ENCODE peak calls at places on chromosomes 16 and 17, in five cellular contexts. V, K, Z, P and W are unnamed samples.

GRCh38 chr17:58317421-58318064 is 11.1 kb downstream of the TSPOAP1 start:
- DNase-seq in P (peak; percentile 55), Z (peak; percentile 32), K (peak; percentile 83), V (no peak), W (no peak)

GRCh38 chr16:71249399-71249798 is 18.9 kb upstream of the HYDIN start:
- DNase-seq in V (no peak), P (no peak), Z (no peak), K (peak; percentile 57), W (no peak)

GRCh38 chr17:7046127-7046724 is 2.3 kb upstream of the SLC16A11 start:
- DNase-seq in Z (no peak), K (peak; percentile 81), V (no peak), P (peak; percentile 30), W (no peak)

GRCh38 chr17:69709441-69709840 is 294.9 kb downstream of the MAP2K6 start:
- DNase-seq in V (no peak), K (no peak), Z (no peak), P (no peak), W (no peak)

GRCh38 chr17:78163881-78164747 is 4.3 kb upstream of the SYNGR2 start:
- DNase-seq in Z (no peak), K (no peak), P (no peak), V (no peak), W (no peak)

GRCh38 chr17:81196505-81197408 is 26.0 kb downstream of the CEP131 start:
- DNase-seq in K (no peak), P (no peak), V (no peak), Z (no peak), W (no peak)

GRCh38 chr17:38637951-38638350 is 32.2 kb upstream of the SRCIN1 start:
- DNase-seq in K (peak; percentile 17), P (no peak), V (no peak), Z (no peak), W (no peak)

GRCh38 chr16:26525856-26526255 is 540.9 kb upstream of the C16orf82 start:
- DNase-seq in Z (no peak), K (no peak), V (no peak), P (no peak), W (no peak)

GRCh38 chr16:51818342-51818944 is 667.4 kb upstream of the SALL1 start:
- DNase-seq in K (peak; percentile 64), P (no peak), V (peak; percentile 19), Z (peak; percentile 40), W (no peak)

GRCh38 chr16:49557070-49557446 is 183.5 kb downstream of the C16orf78 start:
- DNase-seq in K (peak; percentile 74), P (no peak), V (no peak), Z (no peak), W (no peak)

DNA sequence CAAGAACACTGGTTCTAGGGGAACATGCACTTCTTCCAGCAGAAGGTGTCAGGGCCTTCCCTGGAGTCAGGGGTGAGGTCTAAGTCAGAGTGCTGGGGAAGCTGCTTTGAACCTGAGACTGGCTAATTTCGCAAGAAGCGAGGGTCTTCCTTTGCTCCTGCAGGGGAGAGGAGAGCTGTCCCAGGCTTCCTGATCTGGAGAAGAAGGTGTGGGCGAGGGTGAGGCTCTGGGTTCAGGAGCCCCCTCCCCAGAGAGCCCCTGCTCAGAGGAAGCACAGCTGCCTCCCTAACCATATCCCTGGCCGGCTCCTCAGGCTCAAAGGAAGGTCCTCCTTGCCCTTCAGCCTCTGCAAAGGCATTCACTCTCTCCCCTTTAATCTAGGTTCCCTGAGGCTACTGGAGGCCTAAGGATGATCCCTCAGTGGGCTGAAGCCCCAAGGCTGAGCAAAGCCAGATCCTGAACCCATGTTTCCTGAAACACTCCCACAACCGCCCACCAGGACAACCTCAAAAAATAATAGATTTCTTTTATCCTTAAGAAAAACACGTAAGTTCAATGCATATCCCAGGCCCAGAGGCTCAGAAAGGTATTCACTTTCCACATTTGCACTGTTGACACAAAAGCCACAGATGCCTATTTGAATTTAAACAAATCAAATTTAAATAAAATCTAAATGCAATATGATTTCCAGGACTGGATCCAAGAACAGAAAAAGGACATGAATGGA is 71.4 kb upstream of the RCVRN start:
- DNase-seq in V (no peak), Z (no peak), P (no peak), K (no peak), W (no peak)
- TF ChIP-seq CTCF in V (no peak), Z (no peak), P (no peak), K (no peak), W (no peak)

DNA sequence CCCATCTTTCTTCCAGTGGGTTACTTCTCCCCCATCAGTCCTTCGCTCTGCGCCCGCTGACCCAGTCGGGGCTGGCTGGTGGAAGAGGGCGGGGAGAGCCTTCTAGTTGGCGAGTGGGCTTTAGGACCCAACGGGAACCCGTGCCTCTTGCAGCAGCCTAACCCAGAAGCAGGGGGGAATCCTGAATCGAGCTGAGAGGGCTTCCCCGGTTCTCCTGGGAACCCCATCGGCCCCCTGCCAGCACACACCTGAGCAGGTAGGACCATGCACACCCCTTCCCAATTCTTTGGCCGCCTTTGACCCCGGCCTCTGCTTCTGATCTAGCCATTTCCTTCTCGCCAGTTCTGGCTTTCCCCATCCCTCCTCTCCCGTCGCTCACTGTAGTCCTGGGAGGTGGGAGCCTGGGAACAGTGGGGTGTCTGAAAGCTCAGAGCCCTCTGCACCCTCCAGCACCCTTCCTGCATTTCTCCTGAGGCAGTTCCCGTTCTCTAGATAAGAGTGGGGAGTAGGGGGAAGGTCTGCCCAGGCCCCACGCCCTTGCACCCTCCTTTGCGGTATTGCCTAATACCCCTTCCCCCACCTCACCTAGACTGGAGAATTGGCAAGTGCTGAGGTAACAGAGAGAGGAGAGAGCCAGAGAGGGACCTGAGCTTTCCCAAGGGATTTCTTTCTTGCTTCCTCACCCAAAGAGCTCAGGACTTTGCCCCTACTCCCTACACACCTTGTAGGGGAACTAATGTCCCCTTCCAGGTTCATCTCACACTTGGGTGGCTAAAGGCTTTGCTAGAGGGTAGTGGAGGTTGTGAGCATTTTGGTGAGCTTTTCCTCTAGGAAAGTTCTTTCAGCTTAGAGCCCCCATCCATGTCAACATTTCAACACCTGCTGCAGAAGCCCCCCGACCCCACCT is at the start of gene RARA:
- DNase-seq in V (no peak), Z (no peak), P (no peak), K (peak; percentile 93), W (no peak)
- TF ChIP-seq CTCF in V (no peak), Z (no peak), P (no peak), K (no peak), W (no peak)

GRCh38 chr16:31819386-31819785 is 54.2 kb upstream of the ZNF267 start:
- DNase-seq in V (no peak), Z (no peak), K (no peak), P (no peak), W (no peak)
- TF ChIP-seq CTCF in V (no peak), Z (no peak), K (no peak), P (no peak), W (no peak)

GRCh38 chr17:4895676-4896331 is 3.5 kb upstream of the C17orf107 start:
- DNase-seq in K (peak; percentile 87), P (no peak), V (no peak), Z (no peak), W (no peak)
- TF ChIP-seq CTCF in K (peak; percentile 60), P (no peak), V (no peak), Z (no peak), W (no peak)

DNA sequence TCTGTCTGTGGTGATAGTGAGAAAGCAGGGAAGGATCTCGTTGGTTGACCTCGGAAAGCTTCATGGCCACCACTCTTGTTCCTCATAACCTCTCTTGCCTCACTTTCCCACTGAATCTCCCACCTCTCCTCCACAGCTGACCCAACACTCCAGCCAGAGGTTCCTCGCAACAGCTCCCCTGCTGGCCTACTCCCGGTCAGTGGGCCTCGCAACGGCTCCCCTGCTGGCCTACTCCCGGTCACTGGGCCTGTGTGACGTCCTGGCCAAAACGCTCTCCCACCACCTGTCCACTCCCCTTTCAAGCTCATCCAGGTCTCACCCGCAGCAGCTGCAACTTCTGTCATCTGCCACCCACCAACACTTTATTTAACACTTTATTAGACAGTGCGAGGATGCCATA is 149.1 kb downstream of the VPS53 start:
- DNase-seq in K (peak; percentile 65), P (no peak), V (no peak), Z (no peak), W (no peak)
- TF ChIP-seq CTCF in K (peak; percentile 47), P (no peak), V (no peak), Z (no peak), W (no peak)

DNA sequence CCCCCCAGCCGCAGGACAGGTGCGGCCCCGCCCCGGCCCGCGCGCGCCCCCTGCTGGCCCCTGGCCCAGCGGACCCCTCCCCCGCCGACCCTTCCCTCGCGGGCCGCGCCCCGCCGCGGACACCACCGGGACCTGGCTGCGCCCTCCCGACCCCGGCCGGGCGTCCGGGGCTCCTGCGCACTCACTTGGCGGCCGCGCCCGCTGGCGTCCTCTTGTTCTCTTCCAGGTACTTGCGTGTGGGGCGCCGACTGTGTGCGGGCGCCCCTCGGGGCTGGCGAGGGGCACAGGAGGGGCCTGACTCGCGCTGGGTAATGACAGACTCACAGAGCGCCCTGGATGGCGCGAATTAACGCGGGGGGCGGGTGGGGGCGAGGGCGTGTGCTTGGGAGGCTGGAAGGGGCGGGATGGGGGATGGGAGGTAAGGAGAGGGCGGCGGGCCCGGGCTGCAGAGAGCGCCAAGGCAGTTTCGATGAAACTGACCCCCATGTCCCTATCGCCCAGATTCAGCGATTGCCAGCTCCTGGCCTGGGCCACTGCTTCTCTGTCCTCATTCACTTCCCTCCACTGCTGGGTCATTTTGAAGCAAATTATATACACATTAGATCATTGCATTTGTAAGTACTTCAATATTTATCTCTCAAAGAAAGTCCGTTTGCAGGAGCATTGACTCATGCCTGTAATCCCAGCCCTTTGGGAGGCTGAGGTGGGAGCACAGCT is 445 bp upstream of the DBNDD1 start:
- DNase-seq in V (no peak), P (peak; percentile 61), Z (peak; percentile 60), K (peak; percentile 70), W (no peak)
- TF ChIP-seq CTCF in V (no peak), P (no peak), Z (no peak), K (peak; percentile 42), W (peak; percentile 32)

DNA sequence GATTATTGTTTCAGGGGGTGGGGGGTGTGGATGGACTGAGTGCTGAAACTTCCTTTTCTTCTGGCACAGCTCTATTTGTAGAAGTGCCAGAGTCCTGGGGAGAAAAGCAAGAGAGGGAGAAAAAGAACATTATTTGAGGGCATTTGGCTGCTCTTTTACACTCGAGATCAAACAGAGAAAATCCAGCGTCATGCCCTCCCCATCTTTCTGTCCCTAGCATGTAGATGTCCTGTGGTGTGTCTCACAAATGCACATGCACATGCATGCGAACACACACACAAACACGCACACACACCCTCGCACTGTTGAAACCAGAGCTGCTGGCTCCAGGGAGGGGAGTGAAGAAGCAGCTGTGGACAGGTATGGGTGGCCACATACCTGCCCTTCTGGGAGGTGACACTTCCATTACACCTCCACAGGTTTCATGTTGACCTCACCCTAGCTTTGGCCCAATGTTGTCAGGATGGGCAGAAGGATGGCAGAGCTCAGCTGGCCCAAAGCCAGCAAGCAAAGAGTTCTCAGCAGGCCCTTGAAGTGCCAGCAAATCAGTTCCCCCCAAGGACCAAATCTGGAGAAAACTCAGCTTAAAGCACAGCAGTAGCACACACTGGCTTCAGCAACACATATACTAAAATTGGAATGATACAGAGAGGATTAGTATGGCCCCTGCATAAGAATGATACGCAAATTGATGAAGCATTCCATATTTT is 13.2 kb downstream of the ARL4D start:
- DNase-seq in P (no peak), Z (no peak), K (no peak), V (no peak), W (no peak)
- TF ChIP-seq CTCF in P (no peak), Z (no peak), K (no peak), V (no peak), W (no peak)